ENCODE peak calls at places on chromosomes 13 and 19, in five cellular contexts. T, K, R, E and J are unnamed samples.

GRCh38 chr13:40384976-40385857 is 281.2 kb downstream of the FOXO1 start:
- DNase-seq in T (no peak), K (no peak), R (no peak), E (no peak), J (no peak)

GRCh38 chr13:108629988-108630387 is 577 bp downstream of the MYO16 start:
- DNase-seq in T (no peak), K (no peak), R (no peak), E (no peak), J (no peak)

GRCh38 chr19:29851769-29852521 is 40.2 kb downstream of the CCNE1 start:
- DNase-seq in T (no peak), K (no peak), R (no peak), E (no peak), J (no peak)

GRCh38 chr19:34173145-34173956 is 1.0 kb downstream of the LSM14A start:
- DNase-seq in T (no peak), K (peak; percentile 76), R (no peak), E (peak; percentile 42), J (peak; percentile 72)

GRCh38 chr13:45737571-45738002 is 35.5 kb downstream of the CBY2 start:
- DNase-seq in T (no peak), K (no peak), R (no peak), E (no peak), J (peak; percentile 57)

GRCh38 chr19:18590273-18591272 is 2.0 kb downstream of the REX1BD start:
- DNase-seq in T (peak; percentile 47), K (no peak), R (no peak), E (peak; percentile 36), J (peak; percentile 93)

GRCh38 chr19:703651-704446 is 4.9 kb upstream of the PALM start:
- DNase-seq in T (peak; percentile 67), K (peak; percentile 92), R (no peak), E (peak; percentile 69), J (peak; percentile 83)

GRCh38 chr13:113044431-113045114 is 61.0 kb upstream of the F7 start:
- DNase-seq in T (no peak), K (no peak), R (no peak), E (no peak), J (no peak)

GRCh38 chr19:10352764-10353671 is 13.6 kb upstream of the ICAM3 start:
- DNase-seq in T (no peak), K (no peak), R (peak; percentile 96), E (no peak), J (no peak)

GRCh38 chr19:10780368-10780767 is 55.6 kb downstream of the TMED1 start:
- DNase-seq in T (no peak), K (no peak), R (no peak), E (no peak), J (no peak)

GRCh38 chr19:1069009-1069779 is 2.2 kb downstream of the ARHGAP45 start:
- DNase-seq in T (peak; percentile 83), K (peak; percentile 97), R (no peak), E (peak; percentile 89), J (peak; percentile 80)

GRCh38 chr13:27425151-27425917 is 915 bp downstream of the GTF3A start:
- DNase-seq in T (no peak), K (no peak), R (no peak), E (peak; percentile 55), J (peak; percentile 59)

GRCh38 chr13:27428160-27428559 is 3.7 kb downstream of the GTF3A start:
- DNase-seq in T (no peak), K (no peak), R (no peak), E (no peak), J (no peak)

GRCh38 chr13:27424246-27425150 is at the start of gene GTF3A:
- DNase-seq in T (peak; percentile 90), K (peak; percentile 96), R (no peak), E (peak; percentile 85), J (peak; percentile 96)

GRCh38 chr13:27427663-27428062 is 3.2 kb downstream of the GTF3A start:
- DNase-seq in T (no peak), K (no peak), R (no peak), E (no peak), J (no peak)

DNA sequence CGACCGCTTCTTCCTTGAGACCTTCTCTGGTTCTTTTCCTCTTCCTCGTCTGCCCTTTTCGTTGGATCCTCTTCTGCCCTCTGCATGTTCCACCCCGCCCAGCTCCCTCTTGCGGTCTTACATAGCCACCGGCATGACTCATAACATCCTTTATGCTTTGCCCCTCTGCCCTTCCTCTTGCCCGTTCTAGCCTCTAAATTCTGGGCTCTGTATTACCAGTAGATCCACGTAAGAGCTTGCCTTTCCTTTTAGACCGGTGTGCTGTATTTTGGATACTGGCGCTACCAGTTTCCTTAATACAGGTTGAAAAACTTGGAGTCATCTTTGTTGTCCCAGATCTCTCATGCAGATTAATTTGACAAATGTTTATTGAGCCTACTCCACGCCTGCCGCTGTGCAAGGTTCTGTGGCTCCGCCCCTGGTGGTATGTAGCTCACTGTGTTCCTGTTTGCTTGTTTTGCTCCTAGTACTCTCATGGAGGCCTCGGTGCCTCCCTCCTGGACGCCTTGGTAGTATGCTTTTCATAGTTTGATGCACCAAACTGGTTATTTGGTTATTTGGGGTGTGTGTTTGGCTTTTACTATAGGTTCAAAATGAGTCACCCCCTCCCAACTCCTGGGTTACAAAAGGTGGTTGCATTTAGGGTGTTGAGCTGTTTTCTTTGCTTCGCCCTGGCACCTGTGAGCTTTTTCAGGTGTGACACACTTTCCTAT is 1.7 kb downstream of the GTF3A start:
- DNase-seq in T (peak; percentile 85), K (peak; percentile 92), R (no peak), E (peak; percentile 94), J (peak; percentile 90)
- H3K27ac ChIP-seq in T (peak overlapping the region; percentile 77), K (peak overlapping the region; percentile 91), R (peak overlapping the region; percentile 84), E (peak overlapping the region; percentile 95), J (peak overlapping the region; percentile 81)

DNA sequence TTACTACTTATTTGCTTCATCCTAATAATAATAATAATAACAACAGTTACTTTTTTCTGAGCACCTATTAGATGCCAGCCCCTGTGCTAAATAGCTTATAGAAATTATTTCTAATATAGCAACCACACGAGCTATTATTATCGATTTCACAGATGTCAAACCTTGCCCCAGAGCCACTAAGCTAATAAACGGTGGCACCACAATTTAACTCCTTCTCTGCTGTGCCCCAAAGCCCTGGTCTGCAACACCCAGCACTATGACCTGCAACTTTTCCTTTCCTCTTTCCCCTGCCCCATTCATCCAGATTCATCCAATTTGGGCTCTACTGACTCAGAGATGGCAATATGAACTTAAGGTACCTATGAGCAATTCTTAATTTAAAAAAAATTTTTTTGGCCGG is 6.4 kb downstream of the RFX2 start:
- DNase-seq in T (no peak), K (no peak), R (no peak), E (no peak), J (no peak)
- H3K27ac ChIP-seq in T (no peak overlapping the region), K (no peak overlapping the region), R (peak overlapping the region; percentile 57), E (no peak overlapping the region), J (no peak overlapping the region)

DNA sequence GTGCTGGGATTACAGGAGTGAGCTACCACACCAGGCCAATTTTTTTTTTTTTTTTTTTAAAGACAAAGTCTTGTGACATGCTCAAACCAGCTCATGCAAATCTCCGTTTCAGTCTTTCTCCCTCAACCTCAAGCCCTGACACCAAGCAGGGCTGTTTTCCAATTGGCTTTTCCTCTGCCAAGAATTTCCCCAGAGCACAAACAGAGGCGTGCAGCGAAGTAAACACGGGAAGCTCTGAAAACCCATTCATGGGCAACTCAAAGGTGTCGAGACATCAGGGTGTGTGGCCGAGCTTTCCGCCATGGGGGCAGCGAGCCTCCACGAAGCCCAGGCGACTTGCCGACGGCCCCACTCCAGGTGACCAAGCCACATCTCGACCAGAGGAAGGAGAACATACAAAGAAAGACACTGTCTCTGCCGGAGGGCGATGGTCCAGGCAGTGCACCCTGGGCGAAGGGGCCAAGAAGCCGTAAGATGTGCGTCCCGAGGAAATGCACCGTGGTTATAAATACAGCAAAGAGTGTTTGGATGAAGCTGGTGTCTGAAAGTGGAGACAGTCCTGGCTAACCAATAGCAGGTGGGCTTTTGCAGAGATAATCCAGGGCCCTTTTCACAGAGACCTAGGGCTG is 69.9 kb downstream of the INSR start:
- DNase-seq in T (no peak), K (no peak), R (no peak), E (no peak), J (no peak)
- H3K27ac ChIP-seq in T (no peak overlapping the region), K (no peak overlapping the region), R (peak overlapping the region; percentile 65), E (no peak overlapping the region), J (no peak overlapping the region)

GRCh38 chr13:49690133-49690989 is 925 bp downstream of the EBPL start:
- DNase-seq in T (no peak), K (no peak), R (no peak), E (no peak), J (no peak)

GRCh38 chr13:49693191-49693733 is 2.0 kb upstream of the EBPL start:
- DNase-seq in T (no peak), K (no peak), R (no peak), E (no peak), J (no peak)

GRCh38 chr13:49693877-49694276 is 2.6 kb upstream of the EBPL start:
- DNase-seq in T (no peak), K (no peak), R (no peak), E (no peak), J (no peak)

GRCh38 chr13:49694446-49694845 is 3.2 kb upstream of the EBPL start:
- DNase-seq in T (no peak), K (no peak), R (no peak), E (no peak), J (no peak)

GRCh38 chr13:49690990-49691886 is at the start of gene EBPL:
- DNase-seq in T (peak; percentile 87), K (peak; percentile 98), R (no peak), E (peak; percentile 86), J (peak; percentile 96)
- H3K27ac ChIP-seq in T (peak within 1 kb of the TSS; percentile 26), K (peak within 1 kb of the TSS; percentile 86), R (peak within 1 kb of the TSS; percentile 79), E (peak within 1 kb of the TSS; percentile 55), J (peak within 1 kb of the TSS; percentile 65)

GRCh38 chr13:110024646-110024980 is 238.2 kb upstream of the IRS2 start:
- DNase-seq in T (no peak), K (no peak), R (no peak), E (no peak), J (no peak)
- H3K27ac ChIP-seq in T (no peak overlapping the region), K (no peak overlapping the region), R (peak overlapping the region; percentile 69), E (no peak overlapping the region), J (no peak overlapping the region)

DNA sequence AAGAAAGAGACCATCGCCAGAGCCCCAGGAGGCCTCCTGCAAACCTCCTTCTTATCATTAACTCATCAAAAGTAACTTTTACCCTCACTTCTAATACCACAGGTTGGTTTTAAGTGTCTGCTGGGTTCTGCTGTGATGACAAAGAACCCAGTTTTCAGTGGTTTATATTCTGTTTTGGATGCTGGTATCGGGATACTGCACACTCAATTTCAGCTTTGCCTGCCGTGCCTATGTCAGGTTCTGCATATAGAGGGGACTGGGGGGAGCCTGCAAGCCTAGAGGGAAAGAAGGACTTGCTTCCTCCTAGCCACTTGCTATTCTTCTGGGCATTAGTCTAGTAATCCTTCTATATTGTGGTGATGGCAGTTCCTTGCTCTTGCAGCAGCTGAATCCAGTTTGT is 242.4 kb downstream of the KCNRG start:
- DNase-seq in T (no peak), K (no peak), R (no peak), E (no peak), J (no peak)
- H3K27ac ChIP-seq in T (no peak overlapping the region), K (no peak overlapping the region), R (no peak overlapping the region), E (no peak overlapping the region), J (no peak overlapping the region)

GRCh38 chr19:42515241-42515832 is 12.9 kb downstream of the CEACAM1 start:
- DNase-seq in T (no peak), K (no peak), R (no peak), E (no peak), J (no peak)
- H3K27ac ChIP-seq in T (no peak overlapping the region), K (no peak overlapping the region), R (no peak overlapping the region), E (no peak overlapping the region), J (no peak overlapping the region)

GRCh38 chr13:90258129-90258528 is 1089.4 kb upstream of the MIR17HG start:
- DNase-seq in T (no peak), K (no peak), R (no peak), E (no peak), J (no peak)

GRCh38 chr13:90256746-90257145 is 1090.7 kb upstream of the MIR17HG start:
- DNase-seq in T (no peak), K (no peak), R (no peak), E (no peak), J (no peak)

GRCh38 chr13:90253806-90254205 is 1093.7 kb upstream of the MIR17HG start:
- DNase-seq in T (no peak), K (no peak), R (no peak), E (no peak), J (no peak)

GRCh38 chr13:90254437-90254836 is 1093.0 kb upstream of the MIR17HG start:
- DNase-seq in T (no peak), K (no peak), R (no peak), E (no peak), J (no peak)
- H3K27ac ChIP-seq in T (no peak overlapping the region), K (no peak overlapping the region), R (no peak overlapping the region), E (no peak overlapping the region), J (no peak overlapping the region)